ENCODE peak calls at places on chromosomes 11 and 22, in six cellular contexts. One of them, this sample, is unnamed.
A peak's percentile ranks its signal among the peaks of the same experiment; 100 is the strongest.

GRCh38 chr22:30444632-30445437 is 19.3 kb downstream of the MTFP1 start:
- DNase-seq in neural progenitor cell: peak; percentile 82
- DNase-seq in fibroblast of lung: peak; percentile 59
- DNase-seq in mammary epithelial cell: peak; percentile 34
- DNase-seq in neuronal stem cell: peak; percentile 80
- DNase-seq in kidney: peak; percentile 64
- DNase-seq in this sample: peak; percentile 92

GRCh38 chr11:124832571-124832970 is 32.4 kb upstream of the MSANTD2 start:
- DNase-seq in neural progenitor cell: no peak
- DNase-seq in fibroblast of lung: no peak
- DNase-seq in mammary epithelial cell: peak; percentile 90
- DNase-seq in neuronal stem cell: no peak
- DNase-seq in kidney: no peak
- DNase-seq in this sample: no peak

GRCh38 chr11:75583710-75584658 is 21.9 kb downstream of the SERPINH1 start:
- DNase-seq in neural progenitor cell: peak; percentile 86
- DNase-seq in fibroblast of lung: peak; percentile 78
- DNase-seq in mammary epithelial cell: no peak
- DNase-seq in neuronal stem cell: peak; percentile 69
- DNase-seq in kidney: peak; percentile 95
- DNase-seq in this sample: no peak

GRCh38 chr11:76266269-76266668 is 60.0 kb upstream of the WNT11 start:
- DNase-seq in neural progenitor cell: no peak
- DNase-seq in fibroblast of lung: peak; percentile 45
- DNase-seq in mammary epithelial cell: peak; percentile 88
- DNase-seq in neuronal stem cell: no peak
- DNase-seq in kidney: no peak
- DNase-seq in this sample: no peak

GRCh38 chr11:124793466-124794278 is 6.5 kb downstream of the MSANTD2 start:
- DNase-seq in neural progenitor cell: peak; percentile 74
- DNase-seq in fibroblast of lung: peak; percentile 62
- DNase-seq in mammary epithelial cell: peak; percentile 35
- DNase-seq in neuronal stem cell: peak; percentile 45
- DNase-seq in kidney: no peak
- DNase-seq in this sample: peak; percentile 61

GRCh38 chr11:64146036-64146943 is 19.6 kb downstream of the MACROD1 start:
- DNase-seq in neural progenitor cell: peak; percentile 72
- DNase-seq in fibroblast of lung: peak; percentile 35
- DNase-seq in mammary epithelial cell: peak; percentile 17
- DNase-seq in neuronal stem cell: no peak
- DNase-seq in kidney: no peak
- DNase-seq in this sample: peak; percentile 92

GRCh38 chr11:84719935-84720577 is 907.1 kb downstream of the DLG2 start:
- DNase-seq in neural progenitor cell: peak; percentile 70
- DNase-seq in fibroblast of lung: no peak
- DNase-seq in mammary epithelial cell: no peak
- DNase-seq in neuronal stem cell: peak; percentile 17
- DNase-seq in kidney: peak; percentile 73
- DNase-seq in this sample: no peak

GRCh38 chr11:67376873-67377808 is 3.7 kb upstream of the CLCF1 start:
- DNase-seq in neural progenitor cell: no peak
- DNase-seq in fibroblast of lung: no peak
- DNase-seq in mammary epithelial cell: no peak
- DNase-seq in neuronal stem cell: no peak
- DNase-seq in kidney: peak; percentile 84
- DNase-seq in this sample: no peak

GRCh38 chr11:130631119-130631518 is 182.7 kb downstream of the ADAMTS15 start:
- DNase-seq in neural progenitor cell: no peak
- DNase-seq in fibroblast of lung: peak; percentile 86
- DNase-seq in mammary epithelial cell: peak; percentile 95
- DNase-seq in neuronal stem cell: no peak
- DNase-seq in kidney: no peak
- DNase-seq in this sample: no peak

GRCh38 chr22:35645646-35646045 is 2.6 kb upstream of the APOL6 start:
- DNase-seq in neural progenitor cell: no peak
- DNase-seq in fibroblast of lung: no peak
- DNase-seq in mammary epithelial cell: no peak
- DNase-seq in neuronal stem cell: no peak
- DNase-seq in kidney: no peak
- DNase-seq in this sample: no peak

GRCh38 chr22:48503035-48503625 is 1324.5 kb downstream of the BRD1 start:
- DNase-seq in neural progenitor cell: no peak
- DNase-seq in fibroblast of lung: no peak
- DNase-seq in mammary epithelial cell: no peak
- DNase-seq in neuronal stem cell: no peak
- DNase-seq in kidney: peak; percentile 20
- DNase-seq in this sample: no peak

GRCh38 chr22:48499456-48500425 is 1327.9 kb downstream of the BRD1 start:
- DNase-seq in neural progenitor cell: no peak
- DNase-seq in fibroblast of lung: no peak
- DNase-seq in mammary epithelial cell: no peak
- DNase-seq in neuronal stem cell: no peak
- DNase-seq in kidney: peak; percentile 50
- DNase-seq in this sample: no peak

GRCh38 chr22:48500481-48501230 is 1327.0 kb downstream of the BRD1 start:
- DNase-seq in neural progenitor cell: no peak
- DNase-seq in fibroblast of lung: no peak
- DNase-seq in mammary epithelial cell: no peak
- DNase-seq in neuronal stem cell: no peak
- DNase-seq in kidney: peak; percentile 57
- DNase-seq in this sample: no peak

GRCh38 chr22:48498526-48499331 is 1328.9 kb downstream of the BRD1 start:
- DNase-seq in neural progenitor cell: no peak
- DNase-seq in fibroblast of lung: no peak
- DNase-seq in mammary epithelial cell: no peak
- DNase-seq in neuronal stem cell: no peak
- DNase-seq in kidney: peak; percentile 51
- DNase-seq in this sample: no peak

DNA sequence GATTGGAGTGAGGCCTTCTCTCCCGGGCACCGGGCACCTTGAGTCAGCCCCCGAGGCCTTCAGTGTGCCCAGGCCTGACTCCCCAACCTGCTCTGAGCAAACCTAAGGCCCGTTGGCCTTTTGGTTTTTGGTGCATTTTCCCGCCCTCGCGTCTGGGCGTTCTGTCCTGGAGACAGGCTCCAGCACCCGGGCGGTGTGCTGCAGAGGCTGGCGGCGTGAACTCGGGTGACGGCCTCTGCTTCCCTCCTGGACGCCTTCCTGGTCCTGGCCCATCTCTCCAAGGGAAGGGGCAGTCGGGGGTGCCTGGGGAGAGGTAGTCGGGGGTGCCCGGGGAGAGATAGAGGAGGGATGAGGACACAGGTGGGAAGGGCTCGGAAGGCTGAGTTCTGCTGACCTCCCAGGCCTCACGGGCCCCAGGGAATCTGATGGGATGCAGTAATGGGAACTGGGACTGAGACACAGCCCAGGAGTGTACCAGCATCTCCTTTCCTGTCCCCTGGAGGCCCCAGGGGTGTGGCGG is 1326.4 kb downstream of the BRD1 start:
- DNase-seq in neural progenitor cell: no peak
- DNase-seq in fibroblast of lung: no peak
- DNase-seq in mammary epithelial cell: no peak
- DNase-seq in neuronal stem cell: no peak
- DNase-seq in kidney: peak; percentile 46
- DNase-seq in this sample: no peak
- H3K27ac ChIP-seq in neural progenitor cell: no peak overlapping the region
- H3K27ac ChIP-seq in fibroblast of lung: no peak overlapping the region
- H3K27ac ChIP-seq in mammary epithelial cell: no peak overlapping the region
- H3K27ac ChIP-seq in neuronal stem cell: no peak overlapping the region
- H3K27ac ChIP-seq in kidney: no peak overlapping the region
- H3K27ac ChIP-seq in this sample: no peak overlapping the region

GRCh38 chr11:94638902-94639373 is 71.8 kb downstream of the PIWIL4 start:
- DNase-seq in neural progenitor cell: no peak
- DNase-seq in fibroblast of lung: peak; percentile 57
- DNase-seq in mammary epithelial cell: peak; percentile 47
- DNase-seq in neuronal stem cell: no peak
- DNase-seq in kidney: no peak
- DNase-seq in this sample: peak; percentile 52
- H3K9ac ChIP-seq in neural progenitor cell: no peak overlapping the region
- H3K9ac ChIP-seq in fibroblast of lung: no peak overlapping the region
- H3K9ac ChIP-seq in mammary epithelial cell: no peak overlapping the region
- H3K9ac ChIP-seq in neuronal stem cell: no peak overlapping the region
- H3K9ac ChIP-seq in kidney: no peak overlapping the region
- H3K9ac ChIP-seq in this sample: peak overlapping the region; percentile 2

GRCh38 chr11:71999360-71999759 is 651 bp downstream of the IL18BP start:
- DNase-seq in neural progenitor cell: no peak
- DNase-seq in fibroblast of lung: peak; percentile 59
- DNase-seq in mammary epithelial cell: no peak
- DNase-seq in neuronal stem cell: no peak
- DNase-seq in kidney: peak; percentile 80
- DNase-seq in this sample: no peak
- H3K4me3 ChIP-seq in neural progenitor cell: no peak overlapping the region
- H3K4me3 ChIP-seq in fibroblast of lung: peak overlapping the region; percentile 12
- H3K4me3 ChIP-seq in mammary epithelial cell: no peak overlapping the region
- H3K4me3 ChIP-seq in neuronal stem cell: no peak overlapping the region
- H3K4me3 ChIP-seq in kidney: peak overlapping the region; percentile 49
- H3K4me3 ChIP-seq in this sample: no peak overlapping the region

GRCh38 chr11:38547464-38547863 is 1949.4 kb upstream of the RAG2 start:
- DNase-seq in neural progenitor cell: no peak
- DNase-seq in fibroblast of lung: no peak
- DNase-seq in mammary epithelial cell: peak; percentile 31
- DNase-seq in neuronal stem cell: no peak
- DNase-seq in kidney: no peak
- DNase-seq in this sample: no peak

GRCh38 chr11:38543311-38543710 is 1945.3 kb upstream of the RAG2 start:
- DNase-seq in neural progenitor cell: no peak
- DNase-seq in fibroblast of lung: peak; percentile 46
- DNase-seq in mammary epithelial cell: peak; percentile 27
- DNase-seq in neuronal stem cell: no peak
- DNase-seq in kidney: no peak
- DNase-seq in this sample: no peak

GRCh38 chr11:38538866-38539651 is 1941.0 kb upstream of the RAG2 start:
- DNase-seq in neural progenitor cell: no peak
- DNase-seq in fibroblast of lung: no peak
- DNase-seq in mammary epithelial cell: no peak
- DNase-seq in neuronal stem cell: no peak
- DNase-seq in kidney: no peak
- DNase-seq in this sample: no peak

GRCh38 chr11:38543951-38544350 is 1945.9 kb upstream of the RAG2 start:
- DNase-seq in neural progenitor cell: no peak
- DNase-seq in fibroblast of lung: no peak
- DNase-seq in mammary epithelial cell: no peak
- DNase-seq in neuronal stem cell: no peak
- DNase-seq in kidney: no peak
- DNase-seq in this sample: no peak
- H3K27ac ChIP-seq in neural progenitor cell: no peak overlapping the region
- H3K27ac ChIP-seq in fibroblast of lung: peak overlapping the region; percentile 14
- H3K27ac ChIP-seq in mammary epithelial cell: no peak overlapping the region
- H3K27ac ChIP-seq in neuronal stem cell: no peak overlapping the region
- H3K27ac ChIP-seq in kidney: no peak overlapping the region
- H3K27ac ChIP-seq in this sample: no peak overlapping the region

DNA sequence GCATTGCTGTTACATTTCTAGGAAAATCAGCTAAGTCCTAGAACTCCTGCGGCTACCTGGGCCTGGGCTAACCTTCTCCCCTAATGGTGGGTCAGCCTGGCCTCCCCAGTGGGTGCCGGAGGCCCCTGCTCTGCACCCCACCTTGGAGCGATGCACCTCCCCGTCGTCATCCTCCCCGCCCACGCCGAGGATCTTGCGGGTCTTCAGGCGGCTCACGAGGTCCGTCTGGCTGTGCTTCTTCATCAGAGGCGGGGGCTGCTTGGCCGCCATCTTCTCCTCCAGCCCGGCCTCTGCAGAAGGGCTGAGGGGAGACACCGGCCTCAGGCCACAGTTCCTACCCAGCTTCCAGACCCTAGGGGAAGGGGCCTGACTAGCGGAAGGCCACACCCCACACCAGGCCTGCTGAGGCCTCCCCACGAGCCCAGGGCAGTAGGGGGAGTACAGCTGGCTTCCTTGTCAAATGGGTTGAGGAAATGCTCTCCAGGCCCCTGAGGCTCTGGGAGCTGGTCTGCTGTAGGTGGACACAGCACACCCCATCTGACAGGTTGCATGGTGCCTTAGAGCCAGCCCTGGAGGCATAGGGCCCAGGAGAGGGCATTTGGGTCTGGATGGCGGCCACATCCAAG is 12.5 kb downstream of the TP53I11 start:
- DNase-seq in neural progenitor cell: no peak
- DNase-seq in fibroblast of lung: no peak
- DNase-seq in mammary epithelial cell: no peak
- DNase-seq in neuronal stem cell: no peak
- DNase-seq in kidney: no peak
- DNase-seq in this sample: no peak
- H3K9ac ChIP-seq in neural progenitor cell: no peak overlapping the region
- H3K9ac ChIP-seq in fibroblast of lung: no peak overlapping the region
- H3K9ac ChIP-seq in mammary epithelial cell: no peak overlapping the region
- H3K9ac ChIP-seq in neuronal stem cell: no peak overlapping the region
- H3K9ac ChIP-seq in kidney: no peak overlapping the region
- H3K9ac ChIP-seq in this sample: no peak overlapping the region

DNA sequence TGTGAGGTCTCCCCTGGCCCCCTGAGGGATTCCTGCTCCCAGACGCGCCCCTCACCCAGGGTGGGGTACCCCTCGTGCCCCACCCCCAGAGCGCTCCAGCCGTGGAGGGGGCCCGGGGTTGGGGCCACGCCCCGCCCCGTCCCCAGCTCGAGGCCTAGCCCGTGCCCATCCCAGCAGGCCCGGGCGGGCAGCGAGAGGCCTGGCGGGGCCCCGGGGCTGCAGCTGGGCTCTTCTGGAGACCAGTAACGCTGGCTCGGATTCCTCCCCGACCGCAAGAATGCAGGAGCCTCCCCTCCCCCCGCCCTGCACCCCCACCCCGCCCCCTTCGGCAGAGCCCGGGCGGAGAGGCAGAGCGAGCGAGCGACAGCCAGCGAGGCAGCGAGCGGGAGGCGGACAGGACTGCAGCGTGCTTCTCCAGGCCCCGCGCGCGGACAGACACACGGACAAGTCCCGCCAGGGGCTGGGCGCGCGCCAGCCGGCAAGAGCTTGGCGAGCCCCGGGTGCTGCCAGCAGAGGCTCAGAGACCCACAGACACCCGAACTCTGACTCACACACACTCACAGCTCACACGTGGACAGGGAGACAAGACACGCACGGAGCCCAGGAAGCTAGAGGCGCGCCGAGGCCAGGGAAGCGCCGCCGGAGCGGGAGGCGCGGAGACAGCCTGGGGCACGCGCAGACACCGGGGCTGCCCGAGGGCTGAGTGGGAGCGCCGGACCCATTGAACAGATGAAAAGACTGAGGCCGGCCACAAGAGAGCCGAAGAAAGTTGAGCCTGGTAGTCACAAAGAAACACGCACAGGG is 15.2 kb downstream of the BCL9L start:
- DNase-seq in neural progenitor cell: peak; percentile 95
- DNase-seq in fibroblast of lung: peak; percentile 94
- DNase-seq in mammary epithelial cell: peak; percentile 81
- DNase-seq in neuronal stem cell: no peak
- DNase-seq in kidney: peak; percentile 95
- DNase-seq in this sample: no peak
- H3K4me3 ChIP-seq in neural progenitor cell: peak overlapping the region; percentile 36
- H3K4me3 ChIP-seq in fibroblast of lung: peak overlapping the region; percentile 44
- H3K4me3 ChIP-seq in mammary epithelial cell: peak overlapping the region; percentile 37
- H3K4me3 ChIP-seq in neuronal stem cell: peak overlapping the region; percentile 69
- H3K4me3 ChIP-seq in kidney: no peak overlapping the region
- H3K4me3 ChIP-seq in this sample: no peak overlapping the region

GRCh38 chr22:25085156-25085555 is 114.5 kb upstream of the CRYBB3 start:
- DNase-seq in neural progenitor cell: no peak
- DNase-seq in fibroblast of lung: no peak
- DNase-seq in mammary epithelial cell: no peak
- DNase-seq in neuronal stem cell: no peak
- DNase-seq in kidney: no peak
- DNase-seq in this sample: no peak
- H3K27ac ChIP-seq in neural progenitor cell: no peak overlapping the region
- H3K27ac ChIP-seq in fibroblast of lung: no peak overlapping the region
- H3K27ac ChIP-seq in mammary epithelial cell: no peak overlapping the region
- H3K27ac ChIP-seq in neuronal stem cell: no peak overlapping the region
- H3K27ac ChIP-seq in kidney: no peak overlapping the region
- H3K27ac ChIP-seq in this sample: no peak overlapping the region

This sample was measured in Karpas-422.